ENCODE peak calls at places on chromosome 12, in four cellular contexts. One of them, this sample, is unnamed.

GRCh38 chr12:131131077-131131807 is 177.5 kb downstream of the ADGRD1 start:
- DNase-seq in fibroblast of the aortic adventitia: no peak
- DNase-seq in uterus: no peak
- DNase-seq in neural progenitor cell: no peak
- DNase-seq in this sample: no peak

GRCh38 chr12:100789146-100789545 is 5.4 kb upstream of the ANO4 start:
- DNase-seq in neural progenitor cell: no peak
- DNase-seq in fibroblast of the aortic adventitia: no peak
- DNase-seq in uterus: no peak
- DNase-seq in this sample: no peak

GRCh38 chr12:120381752-120382419 is 12.9 kb upstream of the MSI1 start:
- DNase-seq in uterus: no peak
- DNase-seq in fibroblast of the aortic adventitia: peak
- DNase-seq in neural progenitor cell: no peak
- DNase-seq in this sample: no peak

GRCh38 chr12:65123435-65124063 is 2.4 kb upstream of the WIF1 start:
- DNase-seq in uterus: no peak
- DNase-seq in neural progenitor cell: peak
- DNase-seq in fibroblast of the aortic adventitia: peak
- DNase-seq in this sample: peak

GRCh38 chr12:31353730-31354708 is 28.1 kb upstream of the SINHCAF start:
- DNase-seq in uterus: no peak
- DNase-seq in neural progenitor cell: peak
- DNase-seq in fibroblast of the aortic adventitia: no peak
- DNase-seq in this sample: no peak

GRCh38 chr12:30679250-30679649 is 16.4 kb downstream of the IPO8 start:
- DNase-seq in uterus: no peak
- DNase-seq in neural progenitor cell: no peak
- DNase-seq in fibroblast of the aortic adventitia: no peak
- DNase-seq in this sample: no peak

GRCh38 chr12:53737951-53738833 is 10.9 kb upstream of the CALCOCO1 start:
- DNase-seq in uterus: no peak
- DNase-seq in neural progenitor cell: peak
- DNase-seq in fibroblast of the aortic adventitia: no peak
- DNase-seq in this sample: peak

GRCh38 chr12:84922721-84923120 is 10.1 kb upstream of the SLC6A15 start:
- DNase-seq in neural progenitor cell: no peak
- DNase-seq in uterus: no peak
- DNase-seq in fibroblast of the aortic adventitia: peak
- DNase-seq in this sample: no peak

GRCh38 chr12:52081263-52081733 is 1.8 kb downstream of the SMIM41 start:
- DNase-seq in uterus: no peak
- DNase-seq in neural progenitor cell: peak
- DNase-seq in fibroblast of the aortic adventitia: no peak
- DNase-seq in this sample: no peak

GRCh38 chr12:95102916-95103671 is 29.7 kb upstream of the NR2C1 start:
- DNase-seq in fibroblast of the aortic adventitia: peak
- DNase-seq in uterus: no peak
- DNase-seq in neural progenitor cell: no peak
- DNase-seq in this sample: no peak

GRCh38 chr12:104687823-104688573 is 231.2 kb downstream of the CHST11 start:
- DNase-seq in fibroblast of the aortic adventitia: no peak
- DNase-seq in uterus: no peak
- DNase-seq in neural progenitor cell: no peak
- DNase-seq in this sample: no peak

GRCh38 chr12:23564454-23564853 is 385.0 kb downstream of the SOX5 start:
- DNase-seq in neural progenitor cell: no peak
- DNase-seq in uterus: no peak
- DNase-seq in fibroblast of the aortic adventitia: no peak
- DNase-seq in this sample: no peak

GRCh38 chr12:70645494-70646317 is 8.5 kb upstream of the PTPRB start:
- DNase-seq in neural progenitor cell: no peak
- DNase-seq in fibroblast of the aortic adventitia: peak
- DNase-seq in uterus: peak
- DNase-seq in this sample: no peak

GRCh38 chr12:27821259-27821973 is 41.4 kb upstream of the MANSC4 start:
- DNase-seq in neural progenitor cell: peak
- DNase-seq in fibroblast of the aortic adventitia: peak
- DNase-seq in uterus: peak
- DNase-seq in this sample: peak

GRCh38 chr12:40137252-40137651 is 31.4 kb upstream of the SLC2A13 start:
- DNase-seq in fibroblast of the aortic adventitia: no peak
- DNase-seq in uterus: no peak
- DNase-seq in neural progenitor cell: no peak
- DNase-seq in this sample: no peak

GRCh38 chr12:90098132-90098779 is 389.6 kb upstream of the ATP2B1 start:
- DNase-seq in fibroblast of the aortic adventitia: no peak
- DNase-seq in uterus: no peak
- DNase-seq in neural progenitor cell: peak
- DNase-seq in this sample: no peak

GRCh38 chr12:119340604-119341003 is 6.1 kb downstream of the CCDC60 start:
- DNase-seq in fibroblast of the aortic adventitia: no peak
- DNase-seq in neural progenitor cell: no peak
- DNase-seq in uterus: no peak
- DNase-seq in this sample: no peak

GRCh38 chr12:126454581-126454980 is 1389.3 kb downstream of the AACS start:
- DNase-seq in fibroblast of the aortic adventitia: no peak
- DNase-seq in uterus: no peak
- DNase-seq in neural progenitor cell: no peak
- DNase-seq in this sample: no peak

GRCh38 chr12:113092478-113093408 is 36.2 kb downstream of the DTX1 start:
- DNase-seq in fibroblast of the aortic adventitia: peak
- DNase-seq in uterus: no peak
- DNase-seq in neural progenitor cell: peak
- DNase-seq in this sample: peak

GRCh38 chr12:77891531-77892147 is 60.9 kb downstream of the NAV3 start:
- DNase-seq in neural progenitor cell: no peak
- DNase-seq in fibroblast of the aortic adventitia: no peak
- DNase-seq in uterus: no peak
- DNase-seq in this sample: no peak

GRCh38 chr12:90858261-90858660 is 96.7 kb downstream of the CCER1 start:
- DNase-seq in neural progenitor cell: peak
- DNase-seq in uterus: no peak
- DNase-seq in fibroblast of the aortic adventitia: no peak
- DNase-seq in this sample: no peak

GRCh38 chr12:20030847-20031246 is 337.5 kb upstream of the PDE3A start:
- DNase-seq in neural progenitor cell: no peak
- DNase-seq in uterus: no peak
- DNase-seq in fibroblast of the aortic adventitia: peak
- DNase-seq in this sample: no peak

GRCh38 chr12:49364989-49365388 is 2.3 kb upstream of the SPATS2 start:
- DNase-seq in uterus: no peak
- DNase-seq in neural progenitor cell: no peak
- DNase-seq in fibroblast of the aortic adventitia: peak
- DNase-seq in this sample: no peak

GRCh38 chr12:70648831-70649230 is 11.6 kb upstream of the PTPRB start:
- DNase-seq in uterus: no peak
- DNase-seq in neural progenitor cell: no peak
- DNase-seq in fibroblast of the aortic adventitia: peak
- DNase-seq in this sample: no peak

DNA sequence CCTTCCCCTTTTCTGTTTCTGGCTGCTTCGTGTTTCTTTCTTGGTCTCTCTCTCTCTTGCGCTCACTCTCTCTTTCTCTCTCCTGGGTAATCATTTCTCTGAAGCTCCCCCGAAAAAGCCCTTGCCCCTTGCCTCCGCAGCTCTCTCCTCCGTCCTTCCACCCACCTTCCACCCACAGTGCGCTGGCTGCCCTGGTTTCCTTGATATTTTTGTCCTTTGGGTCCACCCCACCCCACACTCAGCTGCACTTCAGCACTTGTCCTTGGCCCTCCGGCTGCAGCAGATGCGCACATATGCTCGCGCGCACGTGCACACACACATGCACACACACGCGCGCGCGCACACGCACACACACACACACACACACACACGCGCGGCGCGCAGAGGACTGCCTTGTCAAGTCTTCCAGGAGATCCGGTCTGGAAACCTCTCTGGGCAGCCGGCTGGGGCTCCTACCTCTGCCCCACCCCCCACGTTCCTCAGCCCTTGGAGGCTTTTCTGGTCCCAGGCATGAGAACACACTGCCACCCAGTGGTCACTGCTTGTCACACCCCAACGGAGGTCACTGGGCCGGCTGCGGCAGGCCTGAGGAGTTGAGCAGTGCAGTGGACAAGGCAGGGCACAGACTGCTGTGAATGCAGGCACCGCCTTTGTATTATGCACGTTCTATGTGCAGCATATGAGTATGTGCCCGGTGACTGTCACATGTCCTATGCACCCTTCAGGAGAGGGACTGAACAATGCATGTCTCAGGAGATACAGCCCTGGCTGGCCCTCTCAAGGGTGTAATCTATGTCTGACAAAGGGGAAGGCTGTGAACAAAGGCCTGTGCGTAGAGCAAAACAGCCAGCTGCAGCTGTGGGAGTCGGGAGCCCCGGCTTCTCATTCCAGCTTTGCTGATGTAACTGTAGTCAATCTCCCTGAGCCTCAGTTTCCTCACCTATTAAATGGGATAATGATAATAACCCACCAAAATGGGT is 6.5 kb downstream of the LAG3 start:
- DNase-seq in fibroblast of the aortic adventitia: peak
- DNase-seq in neural progenitor cell: peak
- DNase-seq in uterus: peak
- DNase-seq in this sample: peak
- TF ChIP-seq CTCF in fibroblast of the aortic adventitia: peak
- TF ChIP-seq CTCF in neural progenitor cell: peak
- TF ChIP-seq CTCF in uterus: peak
- TF ChIP-seq CTCF in this sample: peak

DNA sequence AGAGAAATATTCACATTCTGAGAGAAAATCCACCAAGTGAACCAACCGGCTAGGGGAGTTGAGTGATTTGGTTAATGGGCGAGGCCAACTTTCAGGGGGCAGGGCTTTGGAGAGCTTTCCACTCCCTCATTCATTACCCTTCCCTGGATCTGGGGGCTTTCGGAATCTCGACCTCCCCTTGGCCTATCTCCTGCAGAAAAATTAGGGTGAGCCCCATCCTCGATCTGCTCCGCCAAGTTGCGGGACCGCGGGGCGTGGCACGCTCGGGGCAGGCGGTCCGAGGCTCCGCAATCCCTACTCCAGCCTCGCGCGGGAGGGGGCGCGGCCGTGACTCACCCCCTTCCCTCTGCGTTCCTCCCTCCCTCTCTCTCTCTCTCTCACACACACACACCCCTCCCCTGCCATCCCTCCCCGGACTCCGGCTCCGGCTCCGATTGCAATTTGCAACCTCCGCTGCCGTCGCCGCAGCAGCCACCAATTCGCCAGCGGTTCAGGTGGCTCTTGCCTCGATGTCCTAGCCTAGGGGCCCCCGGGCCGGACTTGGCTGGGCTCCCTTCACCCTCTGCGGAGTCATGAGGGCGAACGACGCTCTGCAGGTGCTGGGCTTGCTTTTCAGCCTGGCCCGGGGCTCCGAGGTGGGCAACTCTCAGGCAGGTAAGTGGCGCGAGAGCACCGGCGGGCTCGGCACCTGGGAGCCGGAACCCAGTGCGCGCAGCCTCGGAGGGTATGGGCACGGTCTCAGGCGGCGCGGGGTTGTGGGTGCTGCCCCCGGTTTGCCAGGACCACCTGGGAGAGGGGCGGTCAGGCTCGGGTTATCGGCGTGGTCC is at the start of gene ERBB3:
- DNase-seq in neural progenitor cell: peak
- DNase-seq in fibroblast of the aortic adventitia: peak
- DNase-seq in uterus: peak
- DNase-seq in this sample: peak
- TF ChIP-seq CTCF in neural progenitor cell: no peak
- TF ChIP-seq CTCF in fibroblast of the aortic adventitia: peak
- TF ChIP-seq CTCF in uterus: no peak
- TF ChIP-seq CTCF in this sample: no peak

GRCh38 chr12:108518716-108519496 is 3.8 kb downstream of the FICD start:
- DNase-seq in uterus: no peak
- DNase-seq in fibroblast of the aortic adventitia: no peak
- DNase-seq in neural progenitor cell: no peak
- DNase-seq in this sample: no peak

GRCh38 chr12:108518101-108518715 is 3.1 kb downstream of the FICD start:
- DNase-seq in fibroblast of the aortic adventitia: no peak
- DNase-seq in neural progenitor cell: no peak
- DNase-seq in uterus: no peak
- DNase-seq in this sample: no peak

GRCh38 chr12:108516511-108517275 is 1.6 kb downstream of the FICD start:
- DNase-seq in uterus: no peak
- DNase-seq in fibroblast of the aortic adventitia: no peak
- DNase-seq in neural progenitor cell: no peak
- DNase-seq in this sample: no peak

GRCh38 chr12:108517288-108518100 is 2.4 kb downstream of the FICD start:
- DNase-seq in uterus: no peak
- DNase-seq in fibroblast of the aortic adventitia: no peak
- DNase-seq in neural progenitor cell: no peak
- DNase-seq in this sample: no peak

GRCh38 chr12:108519558-108519957 is 4.5 kb downstream of the FICD start:
- DNase-seq in neural progenitor cell: peak
- DNase-seq in uterus: no peak
- DNase-seq in fibroblast of the aortic adventitia: no peak
- DNase-seq in this sample: no peak
- TF ChIP-seq CTCF in neural progenitor cell: peak
- TF ChIP-seq CTCF in uterus: no peak
- TF ChIP-seq CTCF in fibroblast of the aortic adventitia: no peak
- TF ChIP-seq CTCF in this sample: no peak

GRCh38 chr12:124998705-124999104 is 5.3 kb downstream of the BRI3BP start:
- DNase-seq in neural progenitor cell: no peak
- DNase-seq in uterus: no peak
- DNase-seq in fibroblast of the aortic adventitia: no peak
- DNase-seq in this sample: no peak

GRCh38 chr12:124994435-124994975 is 1.1 kb downstream of the BRI3BP start:
- DNase-seq in uterus: no peak
- DNase-seq in fibroblast of the aortic adventitia: peak
- DNase-seq in neural progenitor cell: peak
- DNase-seq in this sample: peak

GRCh38 chr12:124995200-124995961 is 1.9 kb downstream of the BRI3BP start:
- DNase-seq in uterus: no peak
- DNase-seq in neural progenitor cell: no peak
- DNase-seq in fibroblast of the aortic adventitia: no peak
- DNase-seq in this sample: no peak

GRCh38 chr12:124993568-124994434 is at the start of gene BRI3BP:
- DNase-seq in fibroblast of the aortic adventitia: peak
- DNase-seq in uterus: no peak
- DNase-seq in neural progenitor cell: peak
- DNase-seq in this sample: peak

DNA sequence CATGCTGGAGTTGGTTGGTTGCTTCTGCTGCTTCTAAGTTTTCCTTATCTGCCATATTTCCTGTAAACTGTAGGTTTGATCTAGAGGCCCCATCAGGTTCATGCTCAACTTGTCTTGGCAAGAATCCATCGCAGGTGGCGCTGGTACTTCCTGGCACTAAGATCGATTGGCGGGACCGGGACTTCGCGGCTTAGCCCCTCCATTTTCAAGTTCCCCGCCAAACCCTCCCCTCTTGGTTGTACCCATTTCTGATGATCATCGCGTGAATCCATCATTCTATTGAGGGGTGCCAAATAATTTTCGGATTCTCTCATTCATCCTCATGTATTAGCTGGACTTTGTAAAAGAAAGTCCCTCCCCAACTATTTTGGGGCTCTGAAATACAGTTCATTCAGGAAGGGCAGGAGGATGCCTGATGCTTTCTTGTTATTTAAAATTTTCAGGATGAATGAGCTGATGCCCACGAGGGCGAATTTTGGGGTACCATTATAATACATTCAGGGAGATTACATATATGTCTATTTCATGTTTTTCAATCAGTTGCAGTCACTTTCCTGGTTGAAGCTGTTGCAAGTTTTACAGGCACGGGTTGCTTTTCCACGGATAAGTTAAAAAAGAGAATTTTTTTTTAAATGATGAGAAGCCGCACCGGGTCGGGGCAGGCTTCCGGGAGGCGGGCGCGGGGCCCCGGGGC is 424 bp upstream of the BRI3BP start:
- DNase-seq in uterus: no peak
- DNase-seq in neural progenitor cell: peak
- DNase-seq in fibroblast of the aortic adventitia: peak
- DNase-seq in this sample: peak
- TF ChIP-seq CTCF in uterus: no peak
- TF ChIP-seq CTCF in neural progenitor cell: peak
- TF ChIP-seq CTCF in fibroblast of the aortic adventitia: no peak
- TF ChIP-seq CTCF in this sample: peak

This sample was measured in nephron progenitor cell.